ENCODE peak calls at places on chromosomes 2 and 18, in eight cellular contexts. One of them, this sample, is unnamed. For H3K9me3, the result is how much of the 10 kb centered on the place peaks cover.

GRCh38 chr18:8987250-8987649 is 115.2 kb upstream of the NDUFV2 start:
- DNase-seq in astrocyte: peak
- DNase-seq in neural progenitor cell: no peak
- DNase-seq in fibroblast of lung: no peak
- DNase-seq in GM23248: peak
- DNase-seq in HepG2: no peak
- DNase-seq in HCT116: no peak
- DNase-seq in IMR-90: peak
- DNase-seq in this sample: no peak

GRCh38 chr2:189512879-189513278 is 67.7 kb downstream of the SLC40A1 start:
- DNase-seq in astrocyte: no peak
- DNase-seq in neural progenitor cell: no peak
- DNase-seq in fibroblast of lung: no peak
- DNase-seq in GM23248: no peak
- DNase-seq in HepG2: no peak
- DNase-seq in HCT116: no peak
- DNase-seq in IMR-90: no peak
- DNase-seq in this sample: no peak

GRCh38 chr2:221518937-221519635 is 53.0 kb downstream of the EPHA4 start:
- DNase-seq in astrocyte: peak
- DNase-seq in neural progenitor cell: no peak
- DNase-seq in fibroblast of lung: no peak
- DNase-seq in GM23248: peak
- DNase-seq in HepG2: no peak
- DNase-seq in HCT116: no peak
- DNase-seq in IMR-90: peak
- DNase-seq in this sample: no peak

GRCh38 chr2:79210274-79210917 is 50.8 kb upstream of the REG3A start:
- DNase-seq in astrocyte: no peak
- DNase-seq in neural progenitor cell: no peak
- DNase-seq in fibroblast of lung: no peak
- DNase-seq in GM23248: no peak
- DNase-seq in HepG2: no peak
- DNase-seq in HCT116: no peak
- DNase-seq in IMR-90: no peak
- DNase-seq in this sample: no peak

GRCh38 chr2:201182650-201183372 is at the start of gene CASP10:
- DNase-seq in astrocyte: peak
- DNase-seq in neural progenitor cell: peak
- DNase-seq in fibroblast of lung: peak
- DNase-seq in GM23248: peak
- DNase-seq in HepG2: peak
- DNase-seq in HCT116: peak
- DNase-seq in IMR-90: peak
- DNase-seq in this sample: peak

GRCh38 chr18:24534737-24535136 is 74.3 kb downstream of the HRH4 start:
- DNase-seq in astrocyte: no peak
- DNase-seq in neural progenitor cell: no peak
- DNase-seq in fibroblast of lung: no peak
- DNase-seq in GM23248: no peak
- DNase-seq in HepG2: no peak
- DNase-seq in HCT116: no peak
- DNase-seq in IMR-90: no peak
- DNase-seq in this sample: no peak

GRCh38 chr18:45670281-45670962 is 53.6 kb upstream of the SLC14A1 start:
- DNase-seq in astrocyte: peak
- DNase-seq in neural progenitor cell: no peak
- DNase-seq in fibroblast of lung: peak
- DNase-seq in GM23248: peak
- DNase-seq in HepG2: no peak
- DNase-seq in HCT116: no peak
- DNase-seq in IMR-90: peak
- DNase-seq in this sample: no peak

GRCh38 chr2:38376346-38376682 is 759 bp downstream of the ATL2 start:
- DNase-seq in astrocyte: peak
- DNase-seq in neural progenitor cell: no peak
- DNase-seq in fibroblast of lung: peak
- DNase-seq in GM23248: peak
- DNase-seq in HepG2: peak
- DNase-seq in HCT116: peak
- DNase-seq in IMR-90: peak
- DNase-seq in this sample: no peak

GRCh38 chr2:202671317-202672035 is 36.7 kb downstream of the FAM117B start:
- DNase-seq in astrocyte: no peak
- DNase-seq in neural progenitor cell: no peak
- DNase-seq in fibroblast of lung: no peak
- DNase-seq in GM23248: no peak
- DNase-seq in HepG2: no peak
- DNase-seq in HCT116: no peak
- DNase-seq in IMR-90: no peak
- DNase-seq in this sample: no peak

GRCh38 chr18:79599503-79599931 is 80.1 kb upstream of the CTDP1 start:
- DNase-seq in astrocyte: peak
- DNase-seq in neural progenitor cell: no peak
- DNase-seq in fibroblast of lung: peak
- DNase-seq in GM23248: peak
- DNase-seq in HepG2: no peak
- DNase-seq in HCT116: no peak
- DNase-seq in IMR-90: peak
- DNase-seq in this sample: no peak

GRCh38 chr18:4870177-4870773 is 326.8 kb downstream of the AKAIN1 start:
- DNase-seq in astrocyte: no peak
- DNase-seq in neural progenitor cell: no peak
- DNase-seq in fibroblast of lung: no peak
- DNase-seq in GM23248: no peak
- DNase-seq in HepG2: no peak
- DNase-seq in HCT116: no peak
- DNase-seq in IMR-90: no peak
- DNase-seq in this sample: no peak

GRCh38 chr2:207156451-207157161 is 9.1 kb downstream of the KLF7 start:
- DNase-seq in astrocyte: peak
- DNase-seq in neural progenitor cell: no peak
- DNase-seq in fibroblast of lung: peak
- DNase-seq in GM23248: no peak
- DNase-seq in HepG2: peak
- DNase-seq in HCT116: no peak
- DNase-seq in IMR-90: no peak
- DNase-seq in this sample: no peak

GRCh38 chr2:112155331-112156151 is 17.4 kb downstream of the FBLN7 start:
- DNase-seq in astrocyte: no peak
- DNase-seq in neural progenitor cell: no peak
- DNase-seq in fibroblast of lung: no peak
- DNase-seq in GM23248: no peak
- DNase-seq in HepG2: no peak
- DNase-seq in HCT116: no peak
- DNase-seq in IMR-90: no peak
- DNase-seq in this sample: no peak

GRCh38 chr2:54524236-54524991 is 68.3 kb downstream of the SPTBN1 start:
- DNase-seq in astrocyte: peak
- DNase-seq in neural progenitor cell: no peak
- DNase-seq in fibroblast of lung: peak
- DNase-seq in GM23248: peak
- DNase-seq in HepG2: no peak
- DNase-seq in HCT116: no peak
- DNase-seq in IMR-90: peak
- DNase-seq in this sample: no peak

GRCh38 chr18:57058734-57059133 is 88.2 kb upstream of the BOD1L2 start:
- DNase-seq in astrocyte: no peak
- DNase-seq in neural progenitor cell: no peak
- DNase-seq in fibroblast of lung: no peak
- DNase-seq in GM23248: no peak
- DNase-seq in HepG2: no peak
- DNase-seq in HCT116: no peak
- DNase-seq in IMR-90: no peak
- DNase-seq in this sample: no peak

GRCh38 chr2:213216461-213216860 is 65.0 kb upstream of the IKZF2 start:
- DNase-seq in astrocyte: peak
- DNase-seq in neural progenitor cell: no peak
- DNase-seq in fibroblast of lung: peak
- DNase-seq in GM23248: peak
- DNase-seq in HepG2: no peak
- DNase-seq in HCT116: no peak
- DNase-seq in IMR-90: peak
- DNase-seq in this sample: no peak

GRCh38 chr2:102059151-102059550 is 67.4 kb downstream of the IL1R2 start:
- DNase-seq in astrocyte: no peak
- DNase-seq in neural progenitor cell: no peak
- DNase-seq in fibroblast of lung: no peak
- DNase-seq in GM23248: peak
- DNase-seq in HepG2: no peak
- DNase-seq in HCT116: no peak
- DNase-seq in IMR-90: no peak
- DNase-seq in this sample: no peak

GRCh38 chr2:58871469-58872142 is 630.5 kb upstream of the FANCL start:
- DNase-seq in astrocyte: no peak
- DNase-seq in neural progenitor cell: peak
- DNase-seq in fibroblast of lung: no peak
- DNase-seq in GM23248: peak
- DNase-seq in HepG2: no peak
- DNase-seq in HCT116: no peak
- DNase-seq in IMR-90: no peak
- DNase-seq in this sample: peak

GRCh38 chr2:89818873-89819272 is 1127.4 kb downstream of the RPIA start:
- DNase-seq in astrocyte: no peak
- DNase-seq in neural progenitor cell: no peak
- DNase-seq in fibroblast of lung: no peak
- DNase-seq in GM23248: no peak
- DNase-seq in HepG2: no peak
- DNase-seq in HCT116: no peak
- DNase-seq in IMR-90: no peak
- DNase-seq in this sample: no peak
- H3K9me3 ChIP-seq in astrocyte: half or more
- H3K9me3 ChIP-seq in neural progenitor cell: half or more
- H3K9me3 ChIP-seq in fibroblast of lung: under half
- H3K9me3 ChIP-seq in GM23248: under half
- H3K9me3 ChIP-seq in HepG2: under half
- H3K9me3 ChIP-seq in HCT116: under half
- H3K9me3 ChIP-seq in IMR-90: under half
- H3K9me3 ChIP-seq in this sample: half or more

DNA sequence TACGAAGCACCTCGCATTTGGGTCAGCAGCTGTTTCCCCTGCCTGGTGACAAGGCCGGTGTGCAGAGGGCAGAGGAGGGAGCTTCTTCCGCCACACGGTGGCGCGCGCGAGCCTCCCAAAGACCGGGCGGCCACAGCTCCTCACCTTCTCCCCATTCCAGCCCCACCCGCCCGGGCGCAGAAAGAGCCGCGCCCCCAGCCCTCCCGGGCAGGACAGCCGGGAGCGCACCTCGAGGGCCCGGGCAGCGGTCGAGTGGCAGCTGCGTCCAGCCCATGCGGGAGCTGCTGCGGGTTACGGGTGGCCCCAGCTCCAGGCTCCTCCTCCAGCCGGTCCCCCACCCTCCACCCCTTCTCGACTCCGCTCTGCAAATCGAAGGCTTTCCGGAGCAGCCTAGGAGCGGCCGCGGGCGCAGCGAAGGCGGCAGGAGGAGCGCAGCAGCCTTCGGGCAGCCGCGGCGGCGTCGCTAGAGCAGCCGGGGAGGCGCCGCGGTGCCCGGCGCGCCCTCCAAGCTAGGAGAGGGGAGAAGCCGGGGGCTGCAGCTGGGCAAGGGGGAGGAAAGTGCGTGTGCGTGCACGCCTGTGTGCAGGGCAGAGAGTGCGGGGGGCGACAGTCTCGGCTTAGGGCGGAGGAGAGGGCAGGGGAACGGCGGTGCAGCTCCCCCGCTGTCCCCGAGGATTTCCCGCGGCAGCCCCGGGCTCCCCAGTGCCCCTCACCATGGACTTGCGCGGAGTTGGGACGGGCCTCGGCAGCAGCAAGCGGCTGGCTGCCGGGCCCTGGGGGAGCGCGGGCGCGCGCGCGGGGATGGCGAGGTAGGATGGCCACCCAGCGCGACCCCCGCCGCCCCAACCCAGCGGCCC is at the start of gene CCDC85A:
- DNase-seq in astrocyte: peak
- DNase-seq in neural progenitor cell: peak
- DNase-seq in fibroblast of lung: peak
- DNase-seq in GM23248: peak
- DNase-seq in HepG2: peak
- DNase-seq in HCT116: peak
- DNase-seq in IMR-90: peak
- DNase-seq in this sample: peak
- H3K4me3 ChIP-seq in astrocyte: peak
- H3K4me3 ChIP-seq in neural progenitor cell: peak
- H3K4me3 ChIP-seq in fibroblast of lung: peak
- H3K4me3 ChIP-seq in GM23248: peak
- H3K4me3 ChIP-seq in HepG2: peak
- H3K4me3 ChIP-seq in HCT116: peak
- H3K4me3 ChIP-seq in IMR-90: peak
- H3K4me3 ChIP-seq in this sample: peak

DNA sequence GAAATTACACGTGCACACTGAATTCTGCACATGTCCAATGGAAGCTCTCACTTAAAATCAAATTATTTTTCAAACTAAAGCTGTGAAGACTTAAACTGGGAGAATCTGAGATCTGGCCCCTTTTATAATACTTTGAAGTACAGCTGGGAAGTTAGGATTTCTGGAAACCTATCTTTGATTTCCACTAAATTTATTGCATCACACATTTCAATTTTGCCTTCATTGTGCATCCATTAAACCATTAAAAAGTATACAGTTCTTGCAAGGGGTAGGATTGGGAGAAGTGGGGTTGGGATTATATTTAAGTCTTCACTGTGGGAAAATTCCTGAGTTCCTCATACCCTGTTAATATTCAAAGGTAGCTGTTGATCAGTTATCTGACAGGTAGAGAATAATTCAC is 1229.6 kb upstream of the ZEB2 start:
- DNase-seq in astrocyte: no peak
- DNase-seq in neural progenitor cell: no peak
- DNase-seq in fibroblast of lung: no peak
- DNase-seq in GM23248: no peak
- DNase-seq in HepG2: no peak
- DNase-seq in HCT116: no peak
- DNase-seq in IMR-90: no peak
- DNase-seq in this sample: no peak
- H2AFZ ChIP-seq in astrocyte: no peak
- H2AFZ ChIP-seq in neural progenitor cell: no peak
- H2AFZ ChIP-seq in fibroblast of lung: no peak
- H2AFZ ChIP-seq in GM23248: no peak
- H2AFZ ChIP-seq in HepG2: no peak
- H2AFZ ChIP-seq in HCT116: no peak
- H2AFZ ChIP-seq in IMR-90: no peak
- H2AFZ ChIP-seq in this sample: peak

DNA sequence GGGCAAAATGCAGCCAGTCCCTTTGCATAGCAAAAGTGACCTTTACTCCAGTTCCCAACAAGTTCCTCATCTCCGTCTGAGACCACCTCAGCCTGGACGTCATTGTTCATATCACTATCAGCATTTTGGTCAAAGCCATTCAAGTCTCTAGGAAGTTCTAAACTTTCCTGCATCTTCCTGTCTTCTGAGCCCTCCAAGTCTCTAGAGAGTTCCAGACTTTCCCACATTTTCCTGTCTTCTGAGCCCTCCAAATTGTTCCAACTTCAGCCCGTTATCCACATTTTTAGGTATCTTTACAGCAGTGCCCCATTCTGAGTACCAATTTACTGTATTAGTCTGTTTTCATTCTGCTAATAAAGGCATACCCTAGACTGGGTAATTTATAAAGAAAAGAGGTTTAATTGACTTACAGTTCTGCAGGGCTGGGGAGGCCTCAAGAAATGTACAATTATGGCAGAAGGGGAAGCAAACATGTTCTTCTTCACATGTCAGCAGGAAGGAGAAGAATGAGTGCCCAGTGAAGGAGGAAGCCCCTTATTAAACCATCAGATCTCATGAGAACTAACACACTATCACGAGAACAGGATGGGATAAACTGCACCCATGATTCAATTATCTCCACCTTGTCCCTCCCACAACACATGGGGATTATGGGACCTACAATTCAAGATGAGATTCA is 123.7 kb downstream of the MYCN start:
- DNase-seq in astrocyte: no peak
- DNase-seq in neural progenitor cell: no peak
- DNase-seq in fibroblast of lung: no peak
- DNase-seq in GM23248: no peak
- DNase-seq in HepG2: no peak
- DNase-seq in HCT116: no peak
- DNase-seq in IMR-90: no peak
- DNase-seq in this sample: no peak
- H3K9me3 ChIP-seq in astrocyte: under half
- H3K9me3 ChIP-seq in neural progenitor cell: under half
- H3K9me3 ChIP-seq in fibroblast of lung: under half
- H3K9me3 ChIP-seq in GM23248: under half
- H3K9me3 ChIP-seq in HepG2: under half
- H3K9me3 ChIP-seq in HCT116: under half
- H3K9me3 ChIP-seq in IMR-90: under half
- H3K9me3 ChIP-seq in this sample: under half

This sample was measured in Karpas-422.